ENCODE peak calls at places on chromosomes 2 and 18, in eight cellular contexts. K, S, H, R, P, L, C and N are unnamed samples.

GRCh38 chr18:7877609-7878008 is 310.5 kb downstream of the PTPRM start:
- DNase-seq in P (no peak), K (peak), H (peak), L (no peak), R (no peak), C (no peak), S (no peak), N (no peak)

GRCh38 chr18:63101811-63102210 is 217.8 kb downstream of the BCL2 start:
- DNase-seq in C (no peak), P (no peak), R (no peak), K (no peak), L (no peak), S (no peak), H (no peak), N (no peak)

GRCh38 chr2:27131429-27131828 is 3.0 kb downstream of the PREB start:
- DNase-seq in L (no peak), S (no peak), H (no peak), R (no peak), C (no peak), K (no peak), P (no peak), N (no peak)

GRCh38 chr2:116442418-116442817 is 1372.1 kb upstream of the DDX18 start:
- DNase-seq in C (no peak), H (no peak), L (no peak), S (no peak), P (no peak), K (no peak), R (no peak), N (no peak)

GRCh38 chr18:14086459-14087231 is 45.6 kb downstream of the ZNF519 start:
- DNase-seq in S (no peak), H (peak), C (peak), K (peak), L (no peak), P (no peak), R (no peak), N (no peak)

GRCh38 chr2:170502400-170503135 is 212.6 kb upstream of the SP5 start:
- DNase-seq in K (no peak), C (no peak), H (no peak), S (no peak), L (no peak), P (no peak), R (no peak), N (no peak)

GRCh38 chr18:7122376-7122775 is 4.8 kb upstream of the LAMA1 start:
- DNase-seq in C (no peak), L (no peak), R (no peak), S (no peak), K (no peak), P (no peak), H (no peak), N (no peak)

GRCh38 chr2:170984079-170984478 is 55.0 kb downstream of the GORASP2 start:
- DNase-seq in C (no peak), R (no peak), L (no peak), K (no peak), H (no peak), S (no peak), P (no peak), N (no peak)

GRCh38 chr18:48805826-48806535 is 144.8 kb downstream of the SMAD7 start:
- DNase-seq in R (no peak), C (no peak), S (no peak), L (no peak), H (no peak), K (no peak), P (no peak), N (no peak)

GRCh38 chr2:70684846-70685622 is 83.0 kb downstream of the ADD2 start:
- DNase-seq in R (no peak), L (no peak), K (no peak), C (no peak), H (no peak), P (no peak), S (no peak), N (no peak)

GRCh38 chr2:181813963-181814565 is 77.5 kb upstream of the ITPRID2 start:
- DNase-seq in C (no peak), K (no peak), H (peak), L (no peak), P (no peak), R (no peak), S (peak), N (no peak)

GRCh38 chr2:231910771-231911170 is 15.4 kb downstream of the NPPC start:
- DNase-seq in L (no peak), C (no peak), K (no peak), H (no peak), P (no peak), R (no peak), S (peak), N (no peak)

GRCh38 chr2:121245913-121246312 is 39.1 kb downstream of the TFCP2L1 start:
- DNase-seq in R (no peak), H (no peak), K (no peak), S (no peak), C (no peak), P (no peak), L (no peak), N (no peak)

GRCh38 chr18:27315001-27315400 is 129.9 kb upstream of the CHST9 start:
- DNase-seq in L (no peak), R (no peak), P (no peak), H (peak), K (no peak), S (no peak), C (no peak), N (no peak)

GRCh38 chr2:112942654-112943002 is 31.7 kb downstream of the IL37 start:
- DNase-seq in R (no peak), H (no peak), S (no peak), C (no peak), K (no peak), P (no peak), L (no peak), N (no peak)

GRCh38 chr18:55179460-55180195 is 220.4 kb upstream of the CCDC68 start:
- DNase-seq in L (no peak), S (no peak), C (no peak), R (no peak), P (no peak), H (no peak), K (no peak), N (no peak)

GRCh38 chr2:156366747-156367146 is 34.2 kb upstream of the NR4A2 start:
- DNase-seq in P (no peak), L (no peak), H (no peak), C (no peak), R (no peak), S (no peak), K (no peak), N (no peak)

GRCh38 chr18:8721094-8721669 is 15.8 kb downstream of the MTCL1 start:
- DNase-seq in K (no peak), C (no peak), P (no peak), L (no peak), R (no peak), S (no peak), H (no peak), N (no peak)

GRCh38 chr2:2580341-2580740 is 249.3 kb upstream of the MYT1L start:
- DNase-seq in P (no peak), K (no peak), S (no peak), H (no peak), R (no peak), L (no peak), C (no peak), N (no peak)

GRCh38 chr2:27501042-27501441 is 4.4 kb downstream of the GCKR start:
- DNase-seq in S (no peak), C (no peak), K (no peak), L (no peak), P (no peak), R (no peak), H (no peak), N (no peak)

GRCh38 chr2:33073018-33073417 is 126.3 kb downstream of the LTBP1 start:
- DNase-seq in L (no peak), P (no peak), K (no peak), S (no peak), H (peak), C (no peak), R (no peak), N (no peak)

GRCh38 chr2:208488668-208489564 is 82.3 kb downstream of the PTH2R start:
- DNase-seq in K (no peak), H (no peak), C (peak), L (no peak), R (no peak), P (no peak), S (no peak), N (no peak)

GRCh38 chr18:55821219-55821618 is 233.2 kb upstream of the TCF4 start:
- DNase-seq in P (no peak), C (no peak), L (no peak), R (no peak), K (no peak), S (no peak), H (no peak), N (no peak)

GRCh38 chr2:12097860-12098259 is 351.4 kb downstream of the LPIN1 start:
- DNase-seq in R (no peak), C (no peak), S (no peak), H (no peak), K (no peak), P (no peak), L (no peak), N (no peak)

GRCh38 chr2:220641137-220641536 is 931.0 kb downstream of the EPHA4 start:
- DNase-seq in L (no peak), P (no peak), C (no peak), R (no peak), S (no peak), K (no peak), H (no peak), N (no peak)

GRCh38 chr18:46676162-46676830 is 19.3 kb upstream of the LOXHD1 start:
- DNase-seq in L (no peak), H (peak), C (no peak), R (peak), S (no peak), P (no peak), K (no peak), N (no peak)

GRCh38 chr2:120660056-120660694 is 75.5 kb upstream of the GLI2 start:
- DNase-seq in H (no peak), L (no peak), K (no peak), P (no peak), S (no peak), R (no peak), C (no peak), N (no peak)

GRCh38 chr2:218655751-218656150 is 3.7 kb downstream of the ZNF142 start:
- DNase-seq in R (no peak), S (peak), C (no peak), P (no peak), H (no peak), K (no peak), L (no peak), N (no peak)

GRCh38 chr2:234970467-234970866 is 18.6 kb downstream of the SH3BP4 start:
- DNase-seq in R (no peak), L (no peak), C (no peak), K (no peak), P (no peak), H (peak), S (no peak), N (no peak)

GRCh38 chr2:226031078-226031937 is 631.8 kb downstream of the NYAP2 start:
- DNase-seq in H (peak), K (peak), L (peak), C (no peak), S (peak), P (peak), R (peak), N (peak)

GRCh38 chr2:221304916-221305315 is 267.2 kb downstream of the EPHA4 start:
- DNase-seq in S (no peak), R (no peak), C (no peak), H (no peak), L (no peak), P (no peak), K (no peak), N (no peak)

GRCh38 chr2:146602383-146602782 is 1242.4 kb upstream of the ACVR2A start:
- DNase-seq in C (no peak), K (no peak), H (no peak), P (no peak), S (no peak), R (no peak), L (no peak), N (no peak)

GRCh38 chr2:126534508-126534907 is 121.5 kb upstream of the GYPC start:
- DNase-seq in R (no peak), K (no peak), P (no peak), C (no peak), S (peak), L (no peak), H (no peak), N (no peak)

GRCh38 chr2:39308778-39309177 is 65.0 kb upstream of the CDKL4 start:
- DNase-seq in S (no peak), H (no peak), R (no peak), K (no peak), P (no peak), C (no peak), L (no peak), N (no peak)

GRCh38 chr18:36129300-36130038 is at the start of the genes ELP2 and SLC39A6:
- DNase-seq in K (peak), L (peak), C (peak), H (peak), S (peak), P (peak), R (peak), N (peak)
- TF ChIP-seq POLR2A in K (peak), L (peak), C (peak), H (peak), S (peak), P (peak), R (peak), N (peak)

DNA sequence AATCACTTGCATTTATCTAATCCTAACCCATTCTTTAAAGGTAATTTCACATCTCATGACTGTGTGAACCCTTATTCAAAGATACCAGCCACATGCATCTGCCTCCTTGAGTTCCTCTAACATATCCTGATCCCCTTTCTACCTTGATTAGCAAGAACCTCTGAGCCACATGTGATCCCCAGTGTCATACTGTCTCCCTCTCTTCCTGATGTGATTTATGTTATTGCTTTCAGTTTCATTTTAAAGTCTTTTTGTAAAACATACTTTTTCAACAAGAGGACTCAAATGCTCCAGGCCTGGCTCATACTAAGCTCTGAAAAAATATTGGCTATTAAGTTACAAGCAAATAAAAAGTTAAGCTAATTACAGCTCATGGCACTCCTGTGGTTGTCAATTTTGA is 470.1 kb downstream of the DLGAP1 start:
- DNase-seq in S (no peak), R (no peak), L (no peak), C (no peak), P (no peak), H (no peak), K (no peak), N (no peak)
- H3K27ac ChIP-seq in S (no peak), R (no peak), L (no peak), C (no peak), P (no peak), H (no peak), K (peak), N (no peak)

GRCh38 chr2:86139981-86140380 is 33.9 kb downstream of the PTCD3 start:
- DNase-seq in R (no peak), C (no peak), P (no peak), H (no peak), S (no peak), L (no peak), K (no peak), N (no peak)

GRCh38 chr2:86143307-86143706 is 37.3 kb downstream of the PTCD3 start:
- DNase-seq in C (no peak), H (no peak), P (no peak), L (no peak), K (no peak), S (no peak), R (no peak), N (no peak)

GRCh38 chr2:86142737-86143257 is 36.8 kb downstream of the PTCD3 start:
- DNase-seq in C (no peak), L (no peak), K (no peak), P (no peak), R (no peak), S (no peak), H (no peak), N (no peak)

GRCh38 chr2:86138736-86139625 is 32.9 kb downstream of the PTCD3 start:
- DNase-seq in C (no peak), S (no peak), L (no peak), R (no peak), K (no peak), H (no peak), P (no peak), N (no peak)

GRCh38 chr2:86140969-86141392 is 34.9 kb downstream of the PTCD3 start:
- DNase-seq in H (no peak), S (no peak), C (no peak), L (no peak), R (no peak), K (no peak), P (no peak), N (no peak)
- TF ChIP-seq POLR2A in H (no peak), S (no peak), C (peak), L (no peak), R (no peak), K (no peak), P (no peak), N (no peak)

GRCh38 chr2:232981767-232982360 is 31.2 kb downstream of the NGEF start:
- DNase-seq in L (no peak), C (no peak), K (no peak), R (no peak), S (no peak), H (no peak), P (no peak), N (no peak)

GRCh38 chr2:232984451-232985207 is 28.4 kb downstream of the NGEF start:
- DNase-seq in L (no peak), K (no peak), H (no peak), S (no peak), R (no peak), C (no peak), P (no peak), N (no peak)

GRCh38 chr2:232983669-232983991 is 29.4 kb downstream of the NGEF start:
- DNase-seq in K (no peak), R (no peak), S (no peak), C (no peak), H (no peak), P (no peak), L (no peak), N (no peak)

GRCh38 chr2:232981356-232981755 is 31.7 kb downstream of the NGEF start:
- DNase-seq in R (no peak), C (no peak), K (no peak), S (no peak), P (no peak), L (no peak), H (no peak), N (peak)

GRCh38 chr2:232982926-232983668 is 30.0 kb downstream of the NGEF start:
- DNase-seq in P (no peak), K (no peak), L (no peak), C (peak), R (no peak), S (no peak), H (no peak), N (no peak)
- H3K27ac ChIP-seq in P (no peak), K (peak), L (no peak), C (no peak), R (no peak), S (no peak), H (no peak), N (no peak)

GRCh38 chr2:97662895-97663625 is 784 bp downstream of the ACTR1B start:
- DNase-seq in H (peak), S (peak), R (peak), K (peak), L (peak), P (peak), C (peak), N (peak)
- TF ChIP-seq POLR2A in H (peak), S (no peak), R (peak), K (no peak), L (no peak), P (peak), C (peak), N (peak)